ENCODE peak calls at places on chromosomes 12 and 14, in five cellular contexts. P is HEK293T, U is IMR-90, H is K562, S is GM12878. C is an unnamed sample.

GRCh38 chr14:59337151-59337611 is 128.0 kb downstream of the GPR135 start:
- DNase-seq in P (no peak), U (no peak), H (no peak), S (no peak), C (no peak)

GRCh38 chr12:113424915-113425823 is 3.0 kb downstream of the SDSL start:
- DNase-seq in P (peak; percentile 72), U (peak; percentile 48), H (peak; percentile 72), S (no peak), C (peak; percentile 76)

GRCh38 chr12:66500841-66501240 is 178.0 kb downstream of the GRIP1 start:
- DNase-seq in P (no peak), U (no peak), H (no peak), S (peak; percentile 19), C (no peak)

GRCh38 chr14:84064756-84065155 is 1465.2 kb upstream of the FLRT2 start:
- DNase-seq in P (no peak), U (no peak), H (no peak), S (no peak), C (no peak)

GRCh38 chr14:64760146-64760755 is 56.0 kb downstream of the PLEKHG3 start:
- DNase-seq in P (peak; percentile 82), U (peak; percentile 42), H (peak; percentile 69), S (no peak), C (peak; percentile 91)

GRCh38 chr12:51540996-51541395 is 50.0 kb upstream of the SCN8A start:
- DNase-seq in P (no peak), U (no peak), H (no peak), S (no peak), C (no peak)

GRCh38 chr12:65876898-65877721 is 52.8 kb downstream of the HMGA2 start:
- DNase-seq in P (no peak), U (no peak), H (no peak), S (no peak), C (no peak)

GRCh38 chr14:92945959-92946846 is 23.3 kb downstream of the CHGA start:
- DNase-seq in P (no peak), U (peak; percentile 60), H (no peak), S (no peak), C (peak; percentile 91)

GRCh38 chr14:44291516-44291915 is 215.6 kb downstream of the FSCB start:
- DNase-seq in P (no peak), U (no peak), H (no peak), S (no peak), C (no peak)

GRCh38 chr12:113838896-113839295 is 127.2 kb downstream of the RBM19 start:
- DNase-seq in P (no peak), U (no peak), H (no peak), S (no peak), C (no peak)

GRCh38 chr14:68042591-68043210 is 223.1 kb downstream of the RAD51B start:
- DNase-seq in P (no peak), U (no peak), H (no peak), S (no peak), C (no peak)

GRCh38 chr12:122072031-122072970 is 6.3 kb upstream of the MLXIP start:
- DNase-seq in P (peak; percentile 47), U (peak; percentile 95), H (no peak), S (no peak), C (peak; percentile 94)

GRCh38 chr12:112347521-112347920 is 34.7 kb downstream of the HECTD4 start:
- DNase-seq in P (no peak), U (peak; percentile 99), H (no peak), S (no peak), C (no peak)

GRCh38 chr14:89654998-89655397 is 238.0 kb upstream of the FOXN3 start:
- DNase-seq in P (no peak), U (no peak), H (no peak), S (no peak), C (no peak)

GRCh38 chr12:126926023-126926600 is 1340.9 kb upstream of the TMEM132C start:
- DNase-seq in P (no peak), U (no peak), H (no peak), S (peak; percentile 16), C (no peak)

GRCh38 chr12:132506730-132507538 is 17.0 kb downstream of the FBRSL1 start:
- DNase-seq in P (peak; percentile 38), U (peak; percentile 77), H (peak; percentile 63), S (no peak), C (no peak)

GRCh38 chr12:32897688-32898573 is 1.4 kb upstream of the PKP2 start:
- DNase-seq in P (no peak), U (no peak), H (no peak), S (no peak), C (no peak)

GRCh38 chr12:19234171-19234704 is 104.7 kb downstream of the PLEKHA5 start:
- DNase-seq in P (peak; percentile 8), U (peak; percentile 35), H (no peak), S (no peak), C (no peak)

GRCh38 chr12:129840145-129840884 is 63.5 kb downstream of the TMEM132D start:
- DNase-seq in P (no peak), U (no peak), H (no peak), S (no peak), C (no peak)

GRCh38 chr14:68785817-68786490 is 6.9 kb downstream of the ZFP36L1 start:
- DNase-seq in P (no peak), U (no peak), H (no peak), S (no peak), C (peak; percentile 67)

GRCh38 chr14:22843123-22843925 is 6.9 kb downstream of the MMP14 start:
- DNase-seq in P (no peak), U (no peak), H (no peak), S (no peak), C (no peak)

GRCh38 chr14:24432259-24433131 is 2.7 kb downstream of the KHNYN start:
- DNase-seq in P (no peak), U (peak; percentile 26), H (no peak), S (no peak), C (no peak)

GRCh38 chr12:39173689-39174088 is 268.3 kb upstream of the CPNE8 start:
- DNase-seq in P (no peak), U (no peak), H (no peak), S (no peak), C (no peak)

GRCh38 chr14:49089078-49089477 is 497.1 kb downstream of the RPS29 start:
- DNase-seq in P (no peak), U (no peak), H (no peak), S (no peak), C (no peak)

GRCh38 chr12:56590237-56590830 is 39.8 kb downstream of the BAZ2A start:
- DNase-seq in P (peak; percentile 51), U (peak; percentile 17), H (peak; percentile 52), S (no peak), C (peak; percentile 47)

GRCh38 chr14:101380512-101380911 is 180.8 kb upstream of the DIO3 start:
- DNase-seq in P (no peak), U (no peak), H (no peak), S (no peak), C (no peak)

GRCh38 chr12:77220586-77220985 is 155.2 kb upstream of the E2F7 start:
- DNase-seq in P (no peak), U (no peak), H (no peak), S (no peak), C (no peak)

GRCh38 chr12:24408305-24408704 is 458.8 kb upstream of the SOX5 start:
- DNase-seq in P (no peak), U (no peak), H (no peak), S (no peak), C (no peak)

GRCh38 chr14:80974338-80975078 is 19.1 kb downstream of the TSHR start:
- DNase-seq in P (no peak), U (no peak), H (no peak), S (no peak), C (no peak)

GRCh38 chr14:64654072-64654899 is 49.9 kb upstream of the PLEKHG3 start:
- DNase-seq in P (no peak), U (peak; percentile 96), H (no peak), S (peak; percentile 27), C (peak; percentile 51)

DNA sequence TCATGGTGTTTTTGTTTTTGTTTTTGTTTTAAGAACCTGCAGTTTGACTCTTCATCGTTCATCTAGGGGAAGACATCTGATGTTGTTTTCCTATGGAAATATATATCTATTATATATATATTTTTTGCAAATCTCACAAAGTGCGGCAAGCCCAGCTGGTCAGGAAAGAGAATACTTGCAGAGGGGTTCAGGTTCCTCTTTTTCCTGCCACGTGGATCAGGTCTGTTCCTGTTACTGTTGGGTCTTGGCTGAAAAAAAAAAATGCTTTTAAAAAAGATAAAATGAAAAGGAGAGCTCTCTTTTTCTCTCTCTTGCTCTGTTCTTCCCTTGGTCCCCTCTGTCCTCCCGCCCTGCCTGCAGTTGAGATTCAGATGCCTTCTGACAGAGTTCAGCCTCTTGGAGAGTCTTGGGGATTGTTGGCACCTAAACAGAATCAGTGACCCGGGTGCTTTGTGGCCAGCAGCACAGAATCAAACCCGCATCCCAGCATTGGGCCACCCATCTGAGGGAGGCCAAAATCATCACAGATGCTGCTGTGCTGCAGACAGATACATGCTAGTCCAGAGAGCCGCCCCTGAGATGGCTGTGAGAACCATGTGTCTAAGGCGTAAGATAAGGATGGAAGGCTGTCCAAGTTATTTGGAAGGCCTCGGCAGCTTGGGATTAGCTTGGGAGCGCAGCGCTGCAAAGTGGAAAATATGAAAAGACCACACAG is 179.2 kb upstream of the BCL2L14 start:
- DNase-seq in P (no peak), U (no peak), H (no peak), S (no peak), C (no peak)
- TF ChIP-seq BHLHE40 in P (no peak), U (no peak), H (no peak), S (no peak), C (no peak)

GRCh38 chr12:41151789-41152188 is 36.3 kb upstream of the PDZRN4 start:
- DNase-seq in P (no peak), U (no peak), H (no peak), S (no peak), C (peak; percentile 76)
- TF ChIP-seq BHLHE40 in P (no peak), U (no peak), H (no peak), S (no peak), C (no peak)

GRCh38 chr12:12651752-12652151 is 40.1 kb downstream of the CREBL2 start:
- DNase-seq in P (no peak), U (no peak), H (peak; percentile 9), S (no peak), C (no peak)

GRCh38 chr12:12646483-12647072 is 34.9 kb downstream of the CREBL2 start:
- DNase-seq in P (no peak), U (no peak), H (no peak), S (no peak), C (no peak)

GRCh38 chr12:12648284-12648683 is 36.6 kb downstream of the CREBL2 start:
- DNase-seq in P (no peak), U (no peak), H (no peak), S (no peak), C (no peak)

GRCh38 chr12:12645485-12645884 is 33.8 kb downstream of the CREBL2 start:
- DNase-seq in P (peak; percentile 17), U (peak; percentile 40), H (peak; percentile 35), S (no peak), C (peak; percentile 44)

GRCh38 chr12:12648951-12649650 is 37.4 kb downstream of the CREBL2 start:
- DNase-seq in P (no peak), U (no peak), H (no peak), S (no peak), C (no peak)
- TF ChIP-seq BHLHE40 in P (no peak), U (no peak), H (no peak), S (no peak), C (no peak)

DNA sequence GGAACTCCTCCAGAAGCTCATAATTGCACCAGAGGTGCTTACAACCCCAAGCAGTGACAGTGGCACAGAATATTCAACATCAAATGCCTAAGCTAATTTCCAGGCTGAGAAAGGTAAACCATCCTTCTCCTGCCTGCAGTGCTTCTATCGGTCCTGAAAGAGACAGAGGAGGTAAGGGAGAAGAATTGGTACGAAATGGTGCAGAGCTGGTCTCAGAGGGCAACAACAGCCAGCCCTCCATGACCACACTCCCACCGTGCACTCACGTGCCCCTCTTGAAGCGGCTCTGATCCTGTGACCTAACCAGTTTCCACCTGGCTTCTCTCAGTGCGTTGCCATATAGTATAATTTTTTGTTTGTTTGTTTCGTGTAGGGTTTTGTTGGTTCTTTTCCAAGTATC is 1.5 kb upstream of the ATP2A2 start:
- DNase-seq in P (no peak), U (no peak), H (no peak), S (no peak), C (no peak)
- TF ChIP-seq BHLHE40 in P (no peak), U (no peak), H (no peak), S (no peak), C (no peak)